ENCODE peak calls at places on chromosomes 4 and X, in ten cellular contexts. C is neural crest cell; T is foreskin keratinocyte; I is Calu3; S is retina; B is NCI-H510A treated with DMSO at 0.1 percent for 48 hours; N is A549; V is activated CD4-positive, alpha-beta T cell treated with anti-CD3 and anti-CD28 coated beads, Interleukin-2, amount 50 U/mL, for 24 hours; Z is non-pigmented ciliary epithelial cell; G is type B pancreatic cell. R is an unnamed sample.

GRCh38 chr4:183610033-183610432 is 49.0 kb downstream of the RWDD4 start:
- DNase-seq in V (no peak), G (no peak), B (no peak), I (no peak), S (no peak), Z (no peak), C (no peak), N (no peak), T (peak; percentile 59), R (no peak)

GRCh38 chrX:69133561-69134542 is 31.4 kb downstream of the PJA1 start:
- DNase-seq in C (peak; percentile 33), S (peak; percentile 60), Z (no peak), T (peak; percentile 66), B (no peak), I (peak; percentile 70), N (peak; percentile 58), G (no peak), V (no peak), R (peak; percentile 25)

GRCh38 chrX:22650691-22651090 is 349.1 kb upstream of the DDX53 start:
- DNase-seq in B (no peak), C (no peak), G (no peak), Z (no peak), N (no peak), V (no peak), I (no peak), S (no peak), T (no peak), R (no peak)

GRCh38 chr4:18075823-18076433 is 54.4 kb upstream of the LCORL start:
- DNase-seq in V (no peak), Z (no peak), I (no peak), B (no peak), T (no peak), N (no peak), S (no peak), C (no peak), G (no peak), R (no peak)

GRCh38 chrX:3599787-3600465 is 113.5 kb downstream of the PRKX start:
- DNase-seq in C (no peak), B (no peak), G (no peak), T (peak; percentile 2), I (no peak), V (no peak), N (no peak), Z (no peak), S (no peak), R (no peak)

GRCh38 chr4:174119818-174120217 is 163.6 kb downstream of the FBXO8 start:
- DNase-seq in I (no peak), S (peak; percentile 12), B (no peak), G (no peak), Z (no peak), V (no peak), C (no peak), N (no peak), T (no peak), R (peak; percentile 7)

GRCh38 chr4:112348488-112349158 is 51.5 kb downstream of the ALPK1 start:
- DNase-seq in G (no peak), V (no peak), B (peak; percentile 84), S (peak; percentile 88), N (peak; percentile 17), Z (peak; percentile 32), T (peak; percentile 48), I (no peak), C (peak; percentile 48), R (no peak)

GRCh38 chr4:141207971-141208370 is 12.7 kb upstream of the ZNF330 start:
- DNase-seq in V (no peak), S (no peak), N (no peak), T (no peak), B (no peak), I (no peak), C (no peak), Z (no peak), G (no peak), R (no peak)

GRCh38 chr4:63937961-63938360 is 471.3 kb downstream of the TECRL start:
- DNase-seq in S (no peak), B (no peak), T (peak; percentile 61), V (no peak), I (no peak), N (no peak), G (no peak), Z (no peak), C (no peak), R (no peak)

GRCh38 chrX:30887721-30888120 is 1.3 kb downstream of the TAB3 start:
- DNase-seq in N (no peak), C (no peak), Z (no peak), S (no peak), I (no peak), G (no peak), T (no peak), V (peak; percentile 14), B (no peak), R (no peak)

GRCh38 chr4:140098481-140099132 is 55.4 kb downstream of the MAML3 start:
- DNase-seq in N (no peak), C (no peak), T (peak; percentile 77), I (peak; percentile 19), G (no peak), B (no peak), Z (no peak), S (no peak), V (no peak), R (no peak)

GRCh38 chr4:157222764-157223145 is 2.2 kb downstream of the GRIA2 start:
- DNase-seq in S (no peak), B (no peak), T (no peak), Z (no peak), I (no peak), N (no peak), C (no peak), G (no peak), V (no peak), R (no peak)

GRCh38 chr4:128583753-128584712 is 225.5 kb upstream of the JADE1 start:
- DNase-seq in T (no peak), N (no peak), S (no peak), V (no peak), B (peak; percentile 35), C (no peak), G (no peak), Z (no peak), I (no peak), R (no peak)

GRCh38 chr4:136643416-136643815 is 888.9 kb downstream of the PCDH18 start:
- DNase-seq in V (no peak), S (no peak), I (no peak), G (no peak), B (no peak), Z (no peak), T (peak; percentile 60), N (no peak), C (no peak), R (no peak)

GRCh38 chr4:7863911-7864681 is 75.6 kb downstream of the AFAP1 start:
- DNase-seq in T (no peak), G (no peak), B (no peak), N (no peak), Z (no peak), C (no peak), V (no peak), S (no peak), I (no peak), R (no peak)

GRCh38 chrX:33908898-33909297 is 223.2 kb downstream of the FAM47A start:
- DNase-seq in S (no peak), G (no peak), C (no peak), Z (no peak), B (no peak), V (no peak), T (no peak), N (no peak), I (no peak), R (no peak)

GRCh38 chrX:69090022-69090421 is 75.2 kb downstream of the PJA1 start:
- DNase-seq in Z (no peak), B (no peak), C (no peak), T (no peak), I (no peak), V (no peak), N (no peak), G (no peak), S (no peak), R (no peak)

GRCh38 chr4:20890752-20891151 is 190.5 kb downstream of the PACRGL start:
- DNase-seq in G (no peak), I (no peak), Z (no peak), C (no peak), S (no peak), T (peak; percentile 15), V (no peak), N (no peak), B (no peak), R (no peak)

GRCh38 chr4:41196633-41197332 is 17.6 kb downstream of the APBB2 start:
- DNase-seq in T (no peak), Z (no peak), C (no peak), S (no peak), N (no peak), G (no peak), B (no peak), V (no peak), I (no peak), R (no peak)

GRCh38 chr4:68748181-68748981 is 67.4 kb upstream of the UGT2B10 start:
- DNase-seq in N (no peak), G (no peak), B (no peak), V (no peak), Z (no peak), C (no peak), I (peak; percentile 24), S (no peak), T (peak; percentile 90), R (peak; percentile 41)

GRCh38 chr4:37723067-37723466 is 36.9 kb upstream of the RELL1 start:
- DNase-seq in C (no peak), G (no peak), S (no peak), B (no peak), T (no peak), I (no peak), N (no peak), V (no peak), Z (no peak), R (no peak)

GRCh38 chr4:16694491-16695276 is 203.8 kb downstream of the LDB2 start:
- DNase-seq in I (no peak), G (no peak), B (no peak), V (no peak), C (no peak), S (no peak), N (no peak), T (no peak), Z (no peak), R (no peak)

GRCh38 chr4:74671074-74671698 is 123.1 kb downstream of the BTC start:
- DNase-seq in T (peak; percentile 58), S (peak; percentile 9), V (no peak), G (no peak), B (peak; percentile 39), Z (peak; percentile 37), I (peak; percentile 73), N (peak; percentile 29), C (peak; percentile 29), R (no peak)

GRCh38 chr4:92014060-92014459 is 289.7 kb upstream of the GRID2 start:
- DNase-seq in I (no peak), V (no peak), C (no peak), Z (no peak), S (no peak), N (no peak), G (no peak), B (no peak), T (no peak), R (no peak)

GRCh38 chrX:9519546-9520210 is 54.8 kb downstream of the TBL1X start:
- DNase-seq in G (no peak), T (no peak), I (no peak), S (no peak), B (no peak), N (no peak), V (no peak), Z (no peak), C (no peak), R (no peak)

GRCh38 chrX:119189586-119189985 is 46.5 kb upstream of the PGRMC1 start:
- DNase-seq in C (no peak), G (no peak), I (no peak), N (no peak), T (no peak), V (no peak), Z (no peak), B (no peak), S (peak; percentile 36), R (no peak)

GRCh38 chrX:78945186-78945912 is at the start of gene P2RY10:
- DNase-seq in N (no peak), G (no peak), Z (no peak), B (no peak), T (no peak), I (no peak), S (no peak), V (no peak), C (no peak), R (no peak)

R was measured in epithelial cell of proximal tubule.